ENCODE peak calls at places on chromosomes 5 and 9, in eight cellular contexts. One of them, this sample, is unnamed.

GRCh38 chr5:74155501-74155900 is 485.0 kb downstream of the ENC1 start:
- DNase-seq in NCI-H1436 treated with DMSO at 0.1 percent for 48 hours: no peak
- DNase-seq in SIG-M5: no peak
- DNase-seq in AG10803: peak
- DNase-seq in iris pigment epithelial cell: no peak
- DNase-seq in dorsolateral prefrontal cortex: no peak
- DNase-seq in colonic mucosa: no peak
- DNase-seq in IMR-90: no peak
- DNase-seq in this sample: no peak

GRCh38 chr9:19378154-19378553 is 1.9 kb downstream of the RPS6 start:
- DNase-seq in NCI-H1436 treated with DMSO at 0.1 percent for 48 hours: no peak
- DNase-seq in SIG-M5: no peak
- DNase-seq in AG10803: peak
- DNase-seq in iris pigment epithelial cell: no peak
- DNase-seq in dorsolateral prefrontal cortex: no peak
- DNase-seq in colonic mucosa: no peak
- DNase-seq in IMR-90: no peak
- DNase-seq in this sample: no peak

GRCh38 chr9:88586452-88586851 is 51.5 kb downstream of the NXNL2 start:
- DNase-seq in NCI-H1436 treated with DMSO at 0.1 percent for 48 hours: no peak
- DNase-seq in SIG-M5: no peak
- DNase-seq in AG10803: peak
- DNase-seq in iris pigment epithelial cell: no peak
- DNase-seq in dorsolateral prefrontal cortex: no peak
- DNase-seq in colonic mucosa: no peak
- DNase-seq in IMR-90: no peak
- DNase-seq in this sample: no peak

GRCh38 chr9:37302277-37302676 is 120.2 kb upstream of the GRHPR start:
- DNase-seq in NCI-H1436 treated with DMSO at 0.1 percent for 48 hours: no peak
- DNase-seq in SIG-M5: no peak
- DNase-seq in AG10803: peak
- DNase-seq in iris pigment epithelial cell: no peak
- DNase-seq in dorsolateral prefrontal cortex: no peak
- DNase-seq in colonic mucosa: no peak
- DNase-seq in IMR-90: no peak
- DNase-seq in this sample: no peak

GRCh38 chr9:84668204-84669007 is 1.1 kb upstream of the NTRK2 start:
- DNase-seq in NCI-H1436 treated with DMSO at 0.1 percent for 48 hours: no peak
- DNase-seq in SIG-M5: no peak
- DNase-seq in AG10803: peak
- DNase-seq in iris pigment epithelial cell: peak
- DNase-seq in dorsolateral prefrontal cortex: peak
- DNase-seq in colonic mucosa: peak
- DNase-seq in IMR-90: peak
- DNase-seq in this sample: peak

GRCh38 chr5:154937186-154937717 is 759 bp downstream of the GEMIN5 start:
- DNase-seq in NCI-H1436 treated with DMSO at 0.1 percent for 48 hours: no peak
- DNase-seq in SIG-M5: no peak
- DNase-seq in AG10803: peak
- DNase-seq in iris pigment epithelial cell: peak
- DNase-seq in dorsolateral prefrontal cortex: no peak
- DNase-seq in colonic mucosa: no peak
- DNase-seq in IMR-90: peak
- DNase-seq in this sample: no peak

GRCh38 chr5:89133975-89134374 is 251.0 kb upstream of the MEF2C start:
- DNase-seq in NCI-H1436 treated with DMSO at 0.1 percent for 48 hours: no peak
- DNase-seq in SIG-M5: no peak
- DNase-seq in AG10803: no peak
- DNase-seq in iris pigment epithelial cell: no peak
- DNase-seq in dorsolateral prefrontal cortex: no peak
- DNase-seq in colonic mucosa: no peak
- DNase-seq in IMR-90: no peak
- DNase-seq in this sample: no peak

GRCh38 chr5:65815156-65815555 is 93.2 kb downstream of the NLN start:
- DNase-seq in NCI-H1436 treated with DMSO at 0.1 percent for 48 hours: no peak
- DNase-seq in SIG-M5: no peak
- DNase-seq in AG10803: no peak
- DNase-seq in iris pigment epithelial cell: no peak
- DNase-seq in dorsolateral prefrontal cortex: no peak
- DNase-seq in colonic mucosa: peak
- DNase-seq in IMR-90: no peak
- DNase-seq in this sample: no peak

GRCh38 chr9:2723666-2724065 is 6.4 kb downstream of the KCNV2 start:
- DNase-seq in NCI-H1436 treated with DMSO at 0.1 percent for 48 hours: no peak
- DNase-seq in SIG-M5: no peak
- DNase-seq in AG10803: no peak
- DNase-seq in iris pigment epithelial cell: no peak
- DNase-seq in dorsolateral prefrontal cortex: no peak
- DNase-seq in colonic mucosa: no peak
- DNase-seq in IMR-90: no peak
- DNase-seq in this sample: no peak

GRCh38 chr5:14405706-14406553 is 175.7 kb upstream of the OTULINL start:
- DNase-seq in NCI-H1436 treated with DMSO at 0.1 percent for 48 hours: no peak
- DNase-seq in SIG-M5: no peak
- DNase-seq in AG10803: no peak
- DNase-seq in iris pigment epithelial cell: no peak
- DNase-seq in dorsolateral prefrontal cortex: no peak
- DNase-seq in colonic mucosa: peak
- DNase-seq in IMR-90: no peak
- DNase-seq in this sample: no peak